ENCODE peak calls at places on chromosomes 6 and 20, in nine cellular contexts. One of them, this sample, is unnamed.

GRCh38 chr20:58073945-58074920 is 154.2 kb downstream of the ANKRD60 start:
- DNase-seq in CD4-positive, alpha-beta T cell: no peak
- DNase-seq in ovary: no peak
- DNase-seq in tibial artery: peak; percentile 63
- DNase-seq in endothelial cell of umbilical vein: peak; percentile 81
- DNase-seq in Calu3: no peak
- DNase-seq in A673: no peak
- DNase-seq in stomach: no peak
- DNase-seq in AG09309: peak; percentile 48
- DNase-seq in this sample: no peak

GRCh38 chr20:33866398-33867079 is 55.4 kb downstream of the CHMP4B start:
- DNase-seq in AG09309: no peak
- DNase-seq in CD4-positive, alpha-beta T cell: no peak
- DNase-seq in tibial artery: no peak
- DNase-seq in stomach: no peak
- DNase-seq in endothelial cell of umbilical vein: no peak
- DNase-seq in A673: no peak
- DNase-seq in Calu3: no peak
- DNase-seq in ovary: no peak
- DNase-seq in this sample: no peak

GRCh38 chr6:14275493-14275851 is 157.9 kb downstream of the CD83 start:
- DNase-seq in Calu3: no peak
- DNase-seq in ovary: peak; percentile 62
- DNase-seq in AG09309: no peak
- DNase-seq in CD4-positive, alpha-beta T cell: no peak
- DNase-seq in A673: no peak
- DNase-seq in endothelial cell of umbilical vein: no peak
- DNase-seq in tibial artery: no peak
- DNase-seq in stomach: no peak
- DNase-seq in this sample: no peak

GRCh38 chr6:33320315-33321181 is 3.0 kb upstream of the ZBTB22 start:
- DNase-seq in Calu3: no peak
- DNase-seq in endothelial cell of umbilical vein: peak; percentile 66
- DNase-seq in CD4-positive, alpha-beta T cell: no peak
- DNase-seq in ovary: peak; percentile 50
- DNase-seq in stomach: peak; percentile 59
- DNase-seq in tibial artery: peak; percentile 80
- DNase-seq in AG09309: no peak
- DNase-seq in A673: no peak
- DNase-seq in this sample: no peak

GRCh38 chr6:155528982-155529453 is 73.4 kb upstream of the NOX3 start:
- DNase-seq in A673: peak; percentile 84
- DNase-seq in endothelial cell of umbilical vein: peak; percentile 95
- DNase-seq in Calu3: peak; percentile 31
- DNase-seq in stomach: no peak
- DNase-seq in ovary: no peak
- DNase-seq in tibial artery: peak; percentile 39
- DNase-seq in CD4-positive, alpha-beta T cell: no peak
- DNase-seq in AG09309: peak; percentile 79
- DNase-seq in this sample: peak; percentile 9

GRCh38 chr6:112205521-112206458 is 48.6 kb downstream of the LAMA4 start:
- DNase-seq in tibial artery: no peak
- DNase-seq in ovary: no peak
- DNase-seq in stomach: no peak
- DNase-seq in endothelial cell of umbilical vein: peak; percentile 86
- DNase-seq in CD4-positive, alpha-beta T cell: no peak
- DNase-seq in AG09309: no peak
- DNase-seq in A673: peak; percentile 58
- DNase-seq in Calu3: peak; percentile 50
- DNase-seq in this sample: no peak

GRCh38 chr20:63897978-63898561 is 3.1 kb downstream of the DNAJC5 start:
- DNase-seq in A673: no peak
- DNase-seq in endothelial cell of umbilical vein: no peak
- DNase-seq in Calu3: no peak
- DNase-seq in tibial artery: no peak
- DNase-seq in AG09309: no peak
- DNase-seq in CD4-positive, alpha-beta T cell: no peak
- DNase-seq in ovary: no peak
- DNase-seq in stomach: no peak
- DNase-seq in this sample: no peak

GRCh38 chr6:20377623-20378265 is 23.9 kb upstream of the E2F3 start:
- DNase-seq in CD4-positive, alpha-beta T cell: no peak
- DNase-seq in AG09309: peak; percentile 25
- DNase-seq in Calu3: no peak
- DNase-seq in tibial artery: no peak
- DNase-seq in A673: peak; percentile 37
- DNase-seq in ovary: no peak
- DNase-seq in endothelial cell of umbilical vein: peak; percentile 88
- DNase-seq in stomach: no peak
- DNase-seq in this sample: no peak

GRCh38 chr20:35820715-35821114 is 48.9 kb downstream of the PHF20 start:
- DNase-seq in stomach: no peak
- DNase-seq in ovary: no peak
- DNase-seq in tibial artery: no peak
- DNase-seq in AG09309: no peak
- DNase-seq in A673: no peak
- DNase-seq in Calu3: no peak
- DNase-seq in endothelial cell of umbilical vein: no peak
- DNase-seq in CD4-positive, alpha-beta T cell: no peak
- DNase-seq in this sample: no peak

GRCh38 chr20:25195962-25196700 is 619 bp downstream of the ENTPD6 start:
- DNase-seq in endothelial cell of umbilical vein: no peak
- DNase-seq in Calu3: peak; percentile 3
- DNase-seq in stomach: peak; percentile 62
- DNase-seq in A673: peak; percentile 49
- DNase-seq in ovary: no peak
- DNase-seq in tibial artery: no peak
- DNase-seq in CD4-positive, alpha-beta T cell: peak; percentile 46
- DNase-seq in AG09309: no peak
- DNase-seq in this sample: no peak

GRCh38 chr6:166005401-166005845 is 162.2 kb downstream of the TBXT start:
- DNase-seq in AG09309: no peak
- DNase-seq in CD4-positive, alpha-beta T cell: no peak
- DNase-seq in stomach: no peak
- DNase-seq in Calu3: peak; percentile 25
- DNase-seq in tibial artery: peak; percentile 54
- DNase-seq in ovary: peak; percentile 83
- DNase-seq in A673: no peak
- DNase-seq in endothelial cell of umbilical vein: no peak
- DNase-seq in this sample: no peak

GRCh38 chr6:7440476-7440875 is 50.9 kb downstream of the RIOK1 start:
- DNase-seq in A673: no peak
- DNase-seq in tibial artery: no peak
- DNase-seq in CD4-positive, alpha-beta T cell: no peak
- DNase-seq in stomach: no peak
- DNase-seq in ovary: no peak
- DNase-seq in AG09309: no peak
- DNase-seq in endothelial cell of umbilical vein: no peak
- DNase-seq in Calu3: no peak
- DNase-seq in this sample: no peak

GRCh38 chr20:9359561-9360308 is 154.7 kb upstream of the LAMP5 start:
- DNase-seq in ovary: no peak
- DNase-seq in CD4-positive, alpha-beta T cell: no peak
- DNase-seq in AG09309: peak; percentile 71
- DNase-seq in tibial artery: peak; percentile 40
- DNase-seq in A673: peak; percentile 66
- DNase-seq in endothelial cell of umbilical vein: peak; percentile 82
- DNase-seq in Calu3: peak; percentile 37
- DNase-seq in stomach: peak; percentile 38
- DNase-seq in this sample: no peak

GRCh38 chr20:58478141-58478805 is 36.9 kb downstream of the APCDD1L start:
- DNase-seq in AG09309: no peak
- DNase-seq in Calu3: no peak
- DNase-seq in ovary: no peak
- DNase-seq in stomach: no peak
- DNase-seq in A673: no peak
- DNase-seq in CD4-positive, alpha-beta T cell: no peak
- DNase-seq in tibial artery: no peak
- DNase-seq in endothelial cell of umbilical vein: no peak
- DNase-seq in this sample: no peak

GRCh38 chr6:12060780-12061619 is 48.9 kb downstream of the HIVEP1 start:
- DNase-seq in A673: no peak
- DNase-seq in CD4-positive, alpha-beta T cell: peak; percentile 56
- DNase-seq in tibial artery: peak; percentile 67
- DNase-seq in AG09309: no peak
- DNase-seq in stomach: peak; percentile 64
- DNase-seq in endothelial cell of umbilical vein: no peak
- DNase-seq in ovary: no peak
- DNase-seq in Calu3: peak; percentile 66
- DNase-seq in this sample: peak; percentile 64

GRCh38 chr20:10447028-10447427 is 11.9 kb downstream of the SLX4IP start:
- DNase-seq in tibial artery: no peak
- DNase-seq in endothelial cell of umbilical vein: peak; percentile 66
- DNase-seq in stomach: peak; percentile 30
- DNase-seq in CD4-positive, alpha-beta T cell: no peak
- DNase-seq in Calu3: peak; percentile 34
- DNase-seq in ovary: no peak
- DNase-seq in AG09309: peak; percentile 55
- DNase-seq in A673: peak; percentile 84
- DNase-seq in this sample: peak; percentile 78

GRCh38 chr6:40774932-40775331 is 187.8 kb upstream of the LRFN2 start:
- DNase-seq in stomach: no peak
- DNase-seq in CD4-positive, alpha-beta T cell: no peak
- DNase-seq in A673: no peak
- DNase-seq in AG09309: no peak
- DNase-seq in Calu3: no peak
- DNase-seq in ovary: no peak
- DNase-seq in endothelial cell of umbilical vein: no peak
- DNase-seq in tibial artery: no peak
- DNase-seq in this sample: no peak
- TF ChIP-seq CTCF in stomach: no peak
- TF ChIP-seq CTCF in CD4-positive, alpha-beta T cell: no peak
- TF ChIP-seq CTCF in A673: peak; percentile 30
- TF ChIP-seq CTCF in AG09309: peak; percentile 8
- TF ChIP-seq CTCF in Calu3: no peak
- TF ChIP-seq CTCF in ovary: no peak
- TF ChIP-seq CTCF in endothelial cell of umbilical vein: no peak
- TF ChIP-seq CTCF in tibial artery: no peak
- TF ChIP-seq CTCF in this sample: peak; percentile 31

DNA sequence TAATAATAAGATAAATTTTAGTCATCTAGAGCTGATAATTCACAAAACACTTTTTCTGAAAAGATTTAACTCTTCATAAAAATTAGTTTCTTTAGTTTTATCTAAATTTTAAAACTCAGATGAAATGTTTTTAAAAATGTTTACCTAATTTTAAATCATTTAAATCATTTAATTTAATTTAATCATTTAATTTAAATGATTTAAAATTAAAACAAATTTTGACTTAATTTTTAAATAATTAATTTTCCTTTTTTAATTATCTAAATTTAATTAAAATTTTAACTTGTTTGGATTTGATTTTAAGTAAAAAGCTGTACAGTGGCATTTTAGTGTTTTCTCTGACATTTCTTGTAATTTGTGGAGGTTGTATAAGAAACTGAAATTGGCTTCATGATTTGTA is 131.7 kb upstream of the RNF217 start:
- DNase-seq in tibial artery: no peak
- DNase-seq in CD4-positive, alpha-beta T cell: no peak
- DNase-seq in A673: no peak
- DNase-seq in Calu3: no peak
- DNase-seq in ovary: no peak
- DNase-seq in stomach: no peak
- DNase-seq in endothelial cell of umbilical vein: no peak
- DNase-seq in AG09309: no peak
- DNase-seq in this sample: no peak
- TF ChIP-seq CTCF in tibial artery: no peak
- TF ChIP-seq CTCF in CD4-positive, alpha-beta T cell: no peak
- TF ChIP-seq CTCF in A673: no peak
- TF ChIP-seq CTCF in Calu3: no peak
- TF ChIP-seq CTCF in ovary: no peak
- TF ChIP-seq CTCF in stomach: no peak
- TF ChIP-seq CTCF in endothelial cell of umbilical vein: no peak
- TF ChIP-seq CTCF in AG09309: no peak
- TF ChIP-seq CTCF in this sample: no peak

DNA sequence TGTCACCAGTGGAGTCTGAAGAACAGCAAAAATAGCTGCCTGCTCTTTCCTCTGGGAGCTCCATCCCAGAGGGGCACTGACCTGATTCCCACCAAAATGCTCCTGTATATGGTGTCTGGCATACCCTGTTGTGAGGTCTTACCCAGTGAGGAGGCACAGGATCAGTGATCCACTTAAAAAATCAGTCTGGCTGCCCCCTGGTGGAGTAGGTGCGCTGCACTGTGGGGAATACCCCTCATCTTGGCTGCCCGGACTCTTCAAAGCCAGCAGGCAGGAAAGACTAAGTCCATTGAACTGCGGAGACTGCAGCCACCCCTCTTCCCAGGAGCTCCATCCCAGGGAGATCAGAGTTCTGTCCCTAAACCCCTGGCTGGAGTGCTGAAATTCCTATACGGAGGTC is 230.9 kb upstream of the HTR1E start:
- DNase-seq in stomach: no peak
- DNase-seq in CD4-positive, alpha-beta T cell: no peak
- DNase-seq in ovary: no peak
- DNase-seq in tibial artery: no peak
- DNase-seq in AG09309: no peak
- DNase-seq in endothelial cell of umbilical vein: no peak
- DNase-seq in A673: peak; percentile 3
- DNase-seq in Calu3: peak; percentile 44
- DNase-seq in this sample: no peak
- TF ChIP-seq CTCF in stomach: no peak
- TF ChIP-seq CTCF in CD4-positive, alpha-beta T cell: no peak
- TF ChIP-seq CTCF in ovary: no peak
- TF ChIP-seq CTCF in tibial artery: no peak
- TF ChIP-seq CTCF in AG09309: no peak
- TF ChIP-seq CTCF in endothelial cell of umbilical vein: no peak
- TF ChIP-seq CTCF in A673: no peak
- TF ChIP-seq CTCF in Calu3: peak; percentile 27
- TF ChIP-seq CTCF in this sample: no peak

DNA sequence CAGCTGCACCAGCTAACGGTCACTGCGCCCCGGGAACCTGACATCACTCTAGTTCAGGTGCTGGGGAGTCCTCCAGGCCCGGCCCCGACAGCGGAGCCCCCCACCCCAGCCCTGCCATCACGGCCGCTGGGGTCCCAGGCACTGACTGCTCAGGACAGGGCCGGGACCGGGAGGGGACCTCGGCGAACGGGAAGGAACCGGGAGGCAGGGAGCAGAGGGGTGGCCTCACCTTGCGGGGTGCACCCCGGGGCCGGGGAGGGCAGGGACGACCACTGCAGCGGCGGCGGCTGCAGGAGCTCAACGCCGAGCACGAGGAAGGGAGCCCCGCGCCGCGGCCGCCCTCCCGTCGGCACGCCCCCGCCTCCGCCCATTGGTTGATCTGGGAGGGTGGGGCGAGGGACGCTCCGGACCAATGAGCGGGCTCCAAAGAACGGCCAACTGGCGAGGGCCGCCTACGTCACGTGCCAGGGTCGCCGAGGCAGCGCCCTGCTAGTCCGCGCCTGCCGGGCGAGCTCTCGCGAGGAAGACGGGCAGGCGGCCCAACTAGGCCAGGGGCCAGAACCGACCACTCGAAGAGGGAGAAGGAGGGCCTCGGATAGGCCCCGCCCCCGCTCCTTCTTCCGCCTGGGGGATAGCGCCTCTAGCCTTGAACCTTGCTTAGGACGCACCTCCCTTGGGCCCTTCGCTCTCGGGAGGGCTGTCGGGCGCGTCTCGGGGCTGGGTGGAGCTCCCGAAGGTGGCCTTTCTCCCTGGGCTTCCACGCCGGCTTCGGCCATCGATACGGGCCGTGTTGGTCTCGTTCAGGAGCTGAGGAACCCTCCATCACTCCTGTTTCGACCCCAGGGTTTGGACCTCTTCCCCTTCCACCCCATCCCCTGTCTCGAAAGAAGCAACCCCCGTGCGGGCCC is at the start of gene ADISSP:
- DNase-seq in AG09309: peak; percentile 89
- DNase-seq in stomach: peak; percentile 99
- DNase-seq in ovary: peak; percentile 100
- DNase-seq in CD4-positive, alpha-beta T cell: peak; percentile 97
- DNase-seq in tibial artery: peak; percentile 98
- DNase-seq in Calu3: peak; percentile 95
- DNase-seq in endothelial cell of umbilical vein: peak; percentile 98
- DNase-seq in A673: peak; percentile 99
- DNase-seq in this sample: peak; percentile 100
- TF ChIP-seq CTCF in AG09309: no peak
- TF ChIP-seq CTCF in stomach: no peak
- TF ChIP-seq CTCF in ovary: no peak
- TF ChIP-seq CTCF in CD4-positive, alpha-beta T cell: no peak
- TF ChIP-seq CTCF in tibial artery: no peak
- TF ChIP-seq CTCF in Calu3: no peak
- TF ChIP-seq CTCF in endothelial cell of umbilical vein: no peak
- TF ChIP-seq CTCF in A673: peak; percentile 24
- TF ChIP-seq CTCF in this sample: no peak